ENCODE peak calls at places on chromosome 10, in five cellular contexts. X is vagina, N is neural progenitor cell, E is prostate gland, M is iPS DF 6.9. H is an unnamed sample. For H3K9me3 and H3K27me3, the result is how much of the 10 kb centered on the place peaks cover.

GRCh38 chr10:44995914-44996633 is 4.6 kb upstream of the ZNF22 start:
- DNase-seq in E (no peak), N (no peak), M (no peak), X (peak), H (no peak)

GRCh38 chr10:131355116-131355515 is 43.6 kb upstream of the TCERG1L start:
- DNase-seq in M (no peak), E (no peak), N (no peak), X (peak), H (no peak)

GRCh38 chr10:15745748-15746147 is 26.0 kb upstream of the ITGA8 start:
- DNase-seq in X (no peak), E (no peak), M (no peak), N (no peak), H (no peak)

GRCh38 chr10:63213489-63213888 is 80.4 kb downstream of the NRBF2 start:
- DNase-seq in N (no peak), E (no peak), M (no peak), X (no peak), H (no peak)

GRCh38 chr10:99340650-99341049 is 11.5 kb downstream of the CNNM1 start:
- DNase-seq in M (no peak), E (no peak), N (no peak), X (no peak), H (no peak)

GRCh38 chr10:33134011-33134751 is 176.2 kb upstream of the ITGB1 start:
- DNase-seq in N (no peak), E (peak), M (no peak), X (peak), H (no peak)

GRCh38 chr10:132889556-132889955 is 52.8 kb downstream of the CFAP46 start:
- DNase-seq in N (no peak), E (no peak), M (no peak), X (no peak), H (no peak)

GRCh38 chr10:101646369-101646768 is 48.6 kb downstream of the FBXW4 start:
- DNase-seq in X (no peak), N (no peak), E (no peak), M (no peak), H (no peak)

GRCh38 chr10:69329721-69330178 is 51.5 kb downstream of the HK1 start:
- DNase-seq in M (peak), X (no peak), N (peak), E (no peak), H (no peak)

DNA sequence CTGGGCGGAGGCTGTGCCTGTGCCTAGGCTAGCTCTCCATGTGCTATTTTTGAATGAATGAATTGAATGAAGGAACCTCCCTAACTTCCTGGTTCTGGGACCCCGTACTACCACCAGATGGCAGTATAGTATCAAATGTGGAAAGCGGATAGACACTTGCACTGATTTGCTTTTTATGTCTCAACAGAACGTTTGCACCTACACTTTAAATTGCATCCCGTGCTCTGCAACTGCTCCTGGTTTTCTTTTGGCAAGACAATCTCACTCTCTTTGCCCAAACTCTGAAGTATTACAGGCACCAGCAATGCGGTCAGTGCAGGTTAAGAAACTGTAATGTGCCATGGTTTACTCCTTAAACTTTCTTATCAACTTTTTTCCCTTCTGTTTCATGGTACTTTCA is 6.5 kb downstream of the FZD8 start:
- DNase-seq in E (peak), X (no peak), N (peak), M (no peak), H (peak)
- H3K4me3 ChIP-seq in E (no peak), X (no peak), N (no peak), M (no peak), H (no peak)

GRCh38 chr10:123378302-123378701 is 224.1 kb downstream of the BUB3 start:
- DNase-seq in X (no peak), N (no peak), E (no peak), M (no peak), H (no peak)
- H3K9me3 ChIP-seq in X (under half), N (under half), E (under half), M (under half), H (under half)

DNA sequence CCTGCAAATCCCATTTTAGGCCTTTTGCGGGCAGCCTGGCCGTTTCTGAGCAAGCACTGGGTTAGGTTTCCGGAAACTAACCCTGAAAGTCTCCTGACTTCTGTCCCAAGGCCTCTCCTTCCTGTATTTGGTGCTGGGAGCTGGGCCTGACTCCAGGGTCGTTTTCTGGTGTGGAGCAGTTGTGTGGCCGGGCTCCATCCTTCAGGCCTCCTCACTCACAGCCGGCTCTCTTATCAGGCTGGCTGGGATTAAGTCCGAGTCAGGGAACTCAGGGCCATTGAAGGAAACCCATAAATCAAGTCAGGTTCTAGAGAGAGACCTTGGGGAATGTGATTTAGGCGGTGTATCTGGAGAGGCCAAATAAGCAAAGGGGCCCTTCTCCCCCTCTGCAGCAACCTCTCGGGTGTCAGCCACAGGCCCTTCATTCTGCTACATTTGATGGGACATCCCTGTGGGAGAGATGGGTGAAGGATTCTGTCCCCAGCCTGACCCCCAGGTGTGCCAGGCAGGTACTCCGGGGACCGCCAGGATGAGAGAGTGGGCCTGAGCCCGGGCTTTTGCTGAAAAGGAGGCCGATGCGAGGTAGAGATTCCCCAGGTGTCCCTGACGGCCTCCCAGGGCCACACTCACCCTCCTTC is 3.3 kb downstream of the GATA3 start:
- DNase-seq in E (no peak), N (peak), M (no peak), X (no peak), H (no peak)
- H3K27me3 ChIP-seq in E (under half), N (half or more), M (half or more), X (under half), H (under half)

GRCh38 chr10:21292763-21293517 is 232.5 kb downstream of the SKIDA1 start:
- DNase-seq in X (no peak), E (peak), M (no peak), N (peak), H (peak)
- H3K4me3 ChIP-seq in X (peak), E (peak), M (peak), N (peak), H (peak)

DNA sequence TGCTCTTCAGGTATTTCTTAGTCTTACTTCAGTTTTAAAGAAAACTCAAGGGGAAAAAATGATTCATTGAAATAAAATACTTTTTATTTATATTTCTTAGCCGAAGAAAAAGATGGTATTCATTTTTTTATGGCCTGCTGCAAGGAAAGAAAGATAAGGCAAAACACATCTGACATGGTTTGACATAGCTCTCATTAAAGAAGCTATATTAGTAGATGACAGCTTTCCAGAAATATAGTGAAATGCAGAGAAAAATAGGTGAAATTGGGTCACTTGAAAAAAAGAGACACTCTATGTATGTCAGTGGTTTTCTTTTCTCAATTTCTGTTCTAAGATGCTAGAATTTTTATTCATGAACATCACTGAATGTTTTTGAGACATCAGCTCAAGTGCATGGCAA is 438.3 kb downstream of the PLXDC2 start:
- DNase-seq in M (no peak), N (no peak), E (no peak), X (no peak), H (no peak)
- H3K9me3 ChIP-seq in M (under half), N (under half), E (under half), X (under half), H (under half)

GRCh38 chr10:117540640-117541404 is 1.7 kb upstream of the EMX2 start:
- DNase-seq in M (no peak), N (no peak), X (no peak), E (no peak), H (no peak)

GRCh38 chr10:117541405-117541908 is 1.1 kb upstream of the EMX2 start:
- DNase-seq in X (no peak), N (peak), E (no peak), M (no peak), H (no peak)

GRCh38 chr10:117541909-117542705 is 439 bp upstream of the EMX2 start:
- DNase-seq in X (no peak), M (no peak), E (no peak), N (peak), H (no peak)

GRCh38 chr10:117539271-117539876 is 3.2 kb upstream of the EMX2 start:
- DNase-seq in M (no peak), N (no peak), E (no peak), X (no peak), H (no peak)

DNA sequence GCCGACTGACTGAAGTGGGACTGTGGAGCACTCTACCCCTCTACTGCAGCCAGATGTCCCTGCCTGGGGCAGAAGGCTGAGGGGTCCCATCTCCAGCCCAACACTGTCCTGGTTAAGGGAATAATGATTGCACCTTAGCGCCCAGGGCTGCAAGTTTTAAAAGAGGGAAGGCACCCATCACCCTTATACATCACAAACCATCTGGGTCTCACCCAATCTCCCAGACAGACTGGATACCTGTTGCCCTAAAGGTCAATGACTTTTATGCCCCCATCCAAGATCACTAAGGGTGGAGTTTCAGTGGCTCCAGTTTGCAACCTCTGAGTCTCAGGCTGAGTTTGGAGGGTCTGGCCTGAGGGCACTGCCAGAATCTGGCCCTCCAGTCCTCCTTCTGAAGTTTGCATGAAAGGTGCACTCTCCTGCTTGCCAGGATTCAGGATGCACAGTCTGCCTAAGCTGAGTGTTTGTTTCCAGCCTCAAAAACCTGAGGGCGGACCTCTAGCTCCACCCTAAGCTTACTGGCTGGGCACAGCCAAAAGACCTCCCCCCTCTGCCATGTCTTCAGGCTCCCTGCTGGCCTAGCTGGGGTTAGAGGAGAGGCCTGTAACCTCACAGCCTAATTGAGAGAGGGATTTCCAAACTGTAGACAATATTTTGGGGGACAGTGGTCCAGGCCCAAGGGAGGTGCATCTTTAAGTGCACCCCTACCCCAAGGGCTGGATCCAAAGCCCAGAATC is 2.5 kb upstream of the EMX2 start:
- DNase-seq in X (no peak), N (peak), E (no peak), M (no peak), H (no peak)
- H3K27me3 ChIP-seq in X (under half), N (half or more), E (half or more), M (half or more), H (under half)

DNA sequence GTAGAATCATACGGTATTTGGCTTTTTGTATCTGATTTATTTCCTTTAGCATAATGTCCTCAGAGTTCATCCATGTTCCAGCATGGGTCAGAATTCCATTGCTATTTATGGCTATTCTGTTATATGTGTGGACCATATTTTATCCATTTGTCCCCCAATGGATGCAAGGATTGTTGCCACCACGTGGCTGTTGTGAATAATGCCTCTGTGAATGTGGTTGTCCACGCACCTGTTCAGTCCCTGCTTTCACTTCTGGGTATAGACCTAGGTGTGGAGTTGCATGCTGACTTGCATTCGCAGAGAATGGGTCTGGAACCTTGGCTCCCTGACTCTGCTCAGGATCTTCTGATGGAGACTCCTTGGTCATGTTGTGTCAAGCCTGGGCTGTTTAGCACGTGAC is 199.9 kb downstream of the CAMK1D start:
- DNase-seq in N (no peak), E (no peak), X (no peak), M (no peak), H (no peak)
- H3K4me3 ChIP-seq in N (no peak), E (no peak), X (no peak), M (no peak), H (no peak)

GRCh38 chr10:35911954-35912353 is 269.9 kb upstream of the FZD8 start:
- DNase-seq in M (no peak), N (no peak), X (no peak), E (no peak), H (no peak)

GRCh38 chr10:35912615-35913170 is 270.6 kb upstream of the FZD8 start:
- DNase-seq in E (no peak), N (peak), M (no peak), X (no peak), H (no peak)

GRCh38 chr10:35910234-35910633 is 268.1 kb upstream of the FZD8 start:
- DNase-seq in M (no peak), N (no peak), X (no peak), E (no peak), H (no peak)

GRCh38 chr10:35909291-35909690 is 267.2 kb upstream of the FZD8 start:
- DNase-seq in M (no peak), X (no peak), N (peak), E (no peak), H (no peak)

DNA sequence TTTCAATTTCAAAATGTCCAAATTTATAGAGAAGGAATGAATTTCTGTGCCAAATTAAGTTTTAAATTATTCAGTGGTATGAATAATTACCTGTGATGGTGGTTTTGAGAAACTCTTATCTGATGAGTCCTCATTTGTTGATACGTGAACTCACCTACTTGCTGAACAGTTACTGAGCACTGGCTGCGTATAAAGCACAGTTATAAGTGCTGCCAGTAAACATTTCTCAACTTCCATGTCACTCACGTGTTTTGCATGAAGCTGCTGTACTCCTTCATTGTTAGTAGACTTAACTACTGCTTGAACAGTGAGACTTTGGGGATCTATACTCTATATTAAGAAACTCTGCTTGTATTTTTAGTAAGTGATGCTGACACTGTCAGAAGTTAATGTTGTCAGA is 269.1 kb upstream of the FZD8 start:
- DNase-seq in M (no peak), N (no peak), X (no peak), E (no peak), H (no peak)
- H3K9me3 ChIP-seq in M (under half), N (under half), X (under half), E (under half), H (under half)

GRCh38 chr10:103930449-103930848 is 12.5 kb upstream of the STN1 start:
- DNase-seq in N (no peak), E (no peak), X (no peak), M (no peak), H (no peak)

GRCh38 chr10:103930881-103931280 is 12.9 kb upstream of the STN1 start:
- DNase-seq in X (no peak), E (no peak), M (no peak), N (no peak), H (no peak)

GRCh38 chr10:103926722-103927319 is 8.8 kb upstream of the STN1 start:
- DNase-seq in M (no peak), E (no peak), N (no peak), X (no peak), H (no peak)

GRCh38 chr10:103929396-103929921 is 11.5 kb upstream of the STN1 start:
- DNase-seq in N (no peak), X (no peak), E (no peak), M (no peak), H (no peak)

GRCh38 chr10:103928784-103929183 is 10.8 kb upstream of the STN1 start:
- DNase-seq in X (no peak), E (no peak), M (no peak), N (no peak), H (no peak)
- H3K27me3 ChIP-seq in X (under half), E (under half), M (under half), N (under half), H (under half)